ENCODE peak calls at places on chromosome 10, in ten cellular contexts. I, Q, Y, E, A, K, N, W, L and B are unnamed samples.

GRCh38 chr10:75450062-75450429 is 18.6 kb downstream of the LRMDA start:
- DNase-seq in I (no peak), Q (no peak), Y (no peak), E (no peak), A (no peak), K (no peak), N (no peak), W (no peak), L (no peak), B (no peak)

GRCh38 chr10:34985823-34986222 is 104.3 kb downstream of the CUL2 start:
- DNase-seq in I (no peak), Q (no peak), Y (peak), E (no peak), A (no peak), K (no peak), N (peak), W (no peak), L (peak), B (no peak)

GRCh38 chr10:126170367-126170766 is 217.9 kb downstream of the ADAM12 start:
- DNase-seq in I (no peak), Q (no peak), Y (no peak), E (no peak), A (no peak), K (no peak), N (no peak), W (no peak), L (no peak), B (no peak)

GRCh38 chr10:50417906-50418697 is 166.8 kb upstream of the ASAH2 start:
- DNase-seq in I (peak), Q (peak), Y (peak), E (peak), A (peak), K (peak), N (peak), W (peak), L (peak), B (peak)

GRCh38 chr10:127149613-127150081 is 46.7 kb downstream of the INSYN2A start:
- DNase-seq in I (no peak), Q (no peak), Y (no peak), E (no peak), A (peak), K (no peak), N (no peak), W (no peak), L (no peak), B (peak)

GRCh38 chr10:103079946-103080345 is 113.1 kb downstream of the NT5C2 start:
- DNase-seq in I (no peak), Q (no peak), Y (no peak), E (no peak), A (no peak), K (no peak), N (no peak), W (no peak), L (no peak), B (no peak)

GRCh38 chr10:14648042-14648765 is 126.5 kb downstream of the FAM107B start:
- DNase-seq in I (peak), Q (peak), Y (peak), E (peak), A (peak), K (peak), N (peak), W (no peak), L (no peak), B (no peak)

GRCh38 chr10:82826132-82826531 is 951.1 kb downstream of the NRG3 start:
- DNase-seq in I (no peak), Q (no peak), Y (peak), E (no peak), A (no peak), K (peak), N (no peak), W (no peak), L (no peak), B (peak)

GRCh38 chr10:87913170-87913921 is 49.9 kb downstream of the PTEN start:
- DNase-seq in I (no peak), Q (no peak), Y (no peak), E (no peak), A (no peak), K (no peak), N (no peak), W (no peak), L (no peak), B (no peak)

GRCh38 chr10:110395350-110396283 is 90.9 kb upstream of the SMNDC1 start:
- DNase-seq in I (no peak), Q (no peak), Y (peak), E (peak), A (peak), K (peak), N (peak), W (no peak), L (peak), B (peak)

GRCh38 chr10:17234541-17234940 is 6.5 kb downstream of the VIM start:
- DNase-seq in I (no peak), Q (no peak), Y (no peak), E (no peak), A (no peak), K (no peak), N (no peak), W (no peak), L (no peak), B (no peak)

GRCh38 chr10:17235136-17235535 is 7.1 kb downstream of the VIM start:
- DNase-seq in I (no peak), Q (no peak), Y (peak), E (no peak), A (no peak), K (no peak), N (no peak), W (no peak), L (no peak), B (peak)

GRCh38 chr10:17233534-17233933 is 5.5 kb downstream of the VIM start:
- DNase-seq in I (no peak), Q (peak), Y (peak), E (peak), A (no peak), K (no peak), N (no peak), W (no peak), L (no peak), B (peak)

GRCh38 chr10:17229967-17230682 is 2.1 kb downstream of the VIM start:
- DNase-seq in I (peak), Q (peak), Y (peak), E (peak), A (peak), K (peak), N (peak), W (peak), L (peak), B (peak)

DNA sequence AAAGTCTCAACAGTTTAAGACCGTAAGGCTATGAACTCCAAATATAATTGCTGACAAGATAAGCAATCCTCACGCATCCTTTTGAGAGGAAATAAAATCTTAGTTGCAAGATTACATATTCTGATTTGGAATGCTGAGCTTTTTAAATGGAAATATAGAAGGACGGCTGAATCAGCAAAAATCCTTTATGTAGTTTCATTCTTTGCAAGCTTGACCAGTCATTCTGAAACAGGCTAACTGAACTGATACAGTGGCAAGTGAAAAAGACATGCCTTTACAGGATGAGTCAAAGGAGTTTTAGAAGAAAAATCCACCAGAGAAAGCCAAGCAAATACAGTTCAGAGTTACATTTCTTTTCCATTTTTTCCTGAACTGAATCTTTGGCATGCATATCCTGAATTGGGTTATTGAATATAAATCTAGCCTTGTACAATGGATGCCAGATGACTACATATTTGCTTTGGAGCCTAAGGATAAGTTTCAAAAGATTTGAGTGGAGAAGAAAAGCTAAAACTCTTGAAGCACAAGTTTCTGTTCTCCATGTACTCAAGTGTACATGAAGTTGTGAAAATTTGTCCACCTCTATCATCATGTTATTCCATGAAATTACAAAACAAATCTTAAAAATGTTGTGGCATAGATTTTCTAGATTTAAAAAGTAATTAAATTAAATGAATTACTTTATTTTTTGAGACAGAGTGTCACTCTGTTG is 4.4 kb downstream of the VIM start:
- DNase-seq in I (no peak), Q (no peak), Y (peak), E (no peak), A (peak), K (no peak), N (no peak), W (no peak), L (no peak), B (no peak)
- H3K4me3 ChIP-seq in I (peak), Q (peak), Y (peak), E (peak), A (peak), K (no peak), N (no peak), W (peak), L (peak), B (peak)

DNA sequence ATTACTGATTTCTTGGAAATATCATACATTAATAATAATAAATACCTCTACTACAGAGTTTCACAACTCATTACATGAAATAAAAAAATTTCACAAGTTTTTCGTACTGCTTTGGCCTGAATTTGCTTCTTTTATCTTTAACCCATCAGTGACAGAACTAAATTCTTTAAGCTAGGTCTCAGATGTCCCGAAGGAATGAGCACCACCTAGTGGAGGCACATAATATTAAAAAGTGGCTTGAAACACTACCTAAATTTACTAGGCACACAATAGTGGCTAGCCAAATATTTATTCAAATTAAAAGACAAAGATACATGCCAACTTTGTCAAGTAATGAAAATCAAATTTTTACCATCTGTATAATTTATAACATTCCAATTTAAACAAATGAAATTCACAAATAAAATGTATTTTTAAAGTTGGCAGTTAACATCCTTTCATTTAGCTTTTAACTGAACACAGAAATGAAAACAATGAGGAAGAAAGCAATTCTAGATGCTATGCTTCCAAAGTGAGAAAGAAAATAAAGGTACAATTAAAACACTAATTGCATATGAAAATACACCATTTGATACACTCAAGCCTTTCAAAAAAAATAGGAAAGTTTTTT is 123.3 kb downstream of the MPP7 start:
- DNase-seq in I (no peak), Q (no peak), Y (peak), E (peak), A (peak), K (peak), N (peak), W (no peak), L (peak), B (peak)
- TF ChIP-seq CTCF in I (peak), Q (peak), Y (peak), E (peak), A (peak), K (peak), N (peak), W (peak), L (peak), B (peak)

GRCh38 chr10:3886666-3887251 is 101.8 kb upstream of the KLF6 start:
- DNase-seq in I (no peak), Q (no peak), Y (peak), E (peak), A (peak), K (peak), N (no peak), W (no peak), L (peak), B (peak)

GRCh38 chr10:3886191-3886590 is 101.2 kb upstream of the KLF6 start:
- DNase-seq in I (no peak), Q (no peak), Y (peak), E (peak), A (peak), K (no peak), N (no peak), W (peak), L (no peak), B (no peak)

GRCh38 chr10:3887885-3888476 is 103.0 kb upstream of the KLF6 start:
- DNase-seq in I (no peak), Q (peak), Y (peak), E (peak), A (peak), K (peak), N (no peak), W (no peak), L (peak), B (peak)

GRCh38 chr10:3889961-3890522 is 105.0 kb upstream of the KLF6 start:
- DNase-seq in I (no peak), Q (no peak), Y (peak), E (no peak), A (peak), K (peak), N (no peak), W (no peak), L (peak), B (peak)

DNA sequence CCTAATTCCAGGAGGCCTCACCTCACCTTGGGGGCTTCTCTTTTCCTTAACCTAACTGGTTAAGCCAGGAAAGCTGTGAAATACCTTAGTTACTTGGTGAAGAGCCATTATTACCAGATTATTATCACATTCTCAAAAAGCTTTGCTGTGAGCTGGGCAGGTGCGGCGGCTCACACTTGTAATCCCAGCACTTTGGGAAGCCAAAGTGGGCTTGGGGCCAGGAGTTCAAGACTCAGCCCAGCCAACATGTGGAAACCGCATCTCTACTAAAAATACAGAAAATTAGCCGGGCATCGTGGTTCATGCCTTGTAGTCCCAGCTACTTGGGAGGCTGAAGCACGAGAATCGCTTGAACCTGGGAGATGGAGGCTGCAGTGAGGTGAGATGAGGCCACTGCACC is 102.4 kb upstream of the KLF6 start:
- DNase-seq in I (no peak), Q (no peak), Y (no peak), E (no peak), A (no peak), K (no peak), N (no peak), W (no peak), L (no peak), B (no peak)
- H3K4me3 ChIP-seq in I (no peak), Q (no peak), Y (no peak), E (no peak), A (no peak), K (no peak), N (no peak), W (no peak), L (no peak), B (no peak)

GRCh38 chr10:71461457-71461856 is 64.7 kb downstream of the CDH23 start:
- DNase-seq in I (no peak), Q (no peak), Y (no peak), E (no peak), A (no peak), K (no peak), N (no peak), W (peak), L (no peak), B (no peak)

GRCh38 chr10:71460615-71461014 is 63.9 kb downstream of the CDH23 start:
- DNase-seq in I (no peak), Q (no peak), Y (no peak), E (no peak), A (no peak), K (no peak), N (no peak), W (no peak), L (no peak), B (no peak)

GRCh38 chr10:71457908-71458307 is 61.2 kb downstream of the CDH23 start:
- DNase-seq in I (no peak), Q (no peak), Y (no peak), E (no peak), A (no peak), K (no peak), N (no peak), W (no peak), L (no peak), B (no peak)

GRCh38 chr10:71458387-71458786 is 61.7 kb downstream of the CDH23 start:
- DNase-seq in I (no peak), Q (no peak), Y (no peak), E (no peak), A (no peak), K (no peak), N (no peak), W (no peak), L (no peak), B (no peak)

DNA sequence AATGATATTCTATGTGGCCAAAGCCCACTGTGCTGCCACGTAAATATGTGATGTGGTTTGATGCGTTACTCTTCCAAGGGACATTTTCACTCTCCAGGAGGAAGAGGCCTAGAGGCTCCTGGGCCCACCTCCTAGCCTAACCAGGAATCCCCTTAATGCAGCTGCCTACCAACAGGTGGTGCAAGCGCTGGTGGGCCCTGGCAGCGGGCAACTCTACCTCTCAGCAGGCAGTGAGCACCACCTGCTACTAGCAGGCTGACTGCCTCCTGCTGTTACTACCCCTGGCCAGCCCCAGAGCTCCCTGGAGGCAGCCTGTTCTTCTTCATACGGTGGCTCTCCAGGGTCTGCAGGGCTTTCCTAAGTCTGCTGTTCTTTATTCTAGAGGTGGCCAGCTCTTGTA is 62.8 kb downstream of the CDH23 start:
- DNase-seq in I (no peak), Q (no peak), Y (no peak), E (no peak), A (no peak), K (no peak), N (no peak), W (no peak), L (no peak), B (no peak)
- TF ChIP-seq CTCF in I (no peak), Q (no peak), Y (no peak), E (no peak), A (no peak), K (no peak), N (no peak), W (no peak), L (no peak), B (no peak)

DNA sequence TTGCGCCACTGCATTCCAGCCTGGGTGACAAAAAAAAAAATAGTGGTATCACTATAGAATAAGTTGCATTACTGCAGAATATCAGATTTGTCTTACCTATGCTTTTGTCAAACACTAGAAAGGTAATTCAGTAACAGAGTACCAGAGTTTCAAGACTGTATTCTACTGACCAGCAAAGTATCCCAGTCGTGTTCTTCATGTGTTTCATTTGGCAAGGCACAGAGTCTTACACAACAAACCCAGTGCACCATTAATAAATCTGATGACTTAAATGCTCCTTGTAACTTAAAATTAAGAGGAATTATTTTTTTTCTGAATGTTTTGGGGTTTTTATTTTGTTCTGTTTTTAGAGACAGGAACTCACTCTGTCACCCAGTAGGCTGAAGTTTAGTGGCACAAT is 34.4 kb upstream of the PBLD start:
- DNase-seq in I (no peak), Q (no peak), Y (peak), E (no peak), A (no peak), K (no peak), N (no peak), W (no peak), L (no peak), B (no peak)
- H3K4me3 ChIP-seq in I (no peak), Q (no peak), Y (no peak), E (no peak), A (no peak), K (no peak), N (no peak), W (no peak), L (no peak), B (no peak)

GRCh38 chr10:84204610-84205009 is 10.3 kb downstream of the CDHR1 start:
- DNase-seq in I (no peak), Q (no peak), Y (no peak), E (no peak), A (no peak), K (no peak), N (no peak), W (no peak), L (no peak), B (no peak)

GRCh38 chr10:84204122-84204521 is 9.8 kb downstream of the CDHR1 start:
- DNase-seq in I (no peak), Q (peak), Y (no peak), E (no peak), A (no peak), K (no peak), N (no peak), W (no peak), L (no peak), B (no peak)

GRCh38 chr10:84205049-84205852 is 10.9 kb downstream of the CDHR1 start:
- DNase-seq in I (no peak), Q (peak), Y (peak), E (no peak), A (peak), K (peak), N (peak), W (no peak), L (peak), B (peak)

GRCh38 chr10:84208023-84208422 is 13.7 kb downstream of the CDHR1 start:
- DNase-seq in I (no peak), Q (peak), Y (no peak), E (no peak), A (no peak), K (no peak), N (no peak), W (no peak), L (no peak), B (no peak)

DNA sequence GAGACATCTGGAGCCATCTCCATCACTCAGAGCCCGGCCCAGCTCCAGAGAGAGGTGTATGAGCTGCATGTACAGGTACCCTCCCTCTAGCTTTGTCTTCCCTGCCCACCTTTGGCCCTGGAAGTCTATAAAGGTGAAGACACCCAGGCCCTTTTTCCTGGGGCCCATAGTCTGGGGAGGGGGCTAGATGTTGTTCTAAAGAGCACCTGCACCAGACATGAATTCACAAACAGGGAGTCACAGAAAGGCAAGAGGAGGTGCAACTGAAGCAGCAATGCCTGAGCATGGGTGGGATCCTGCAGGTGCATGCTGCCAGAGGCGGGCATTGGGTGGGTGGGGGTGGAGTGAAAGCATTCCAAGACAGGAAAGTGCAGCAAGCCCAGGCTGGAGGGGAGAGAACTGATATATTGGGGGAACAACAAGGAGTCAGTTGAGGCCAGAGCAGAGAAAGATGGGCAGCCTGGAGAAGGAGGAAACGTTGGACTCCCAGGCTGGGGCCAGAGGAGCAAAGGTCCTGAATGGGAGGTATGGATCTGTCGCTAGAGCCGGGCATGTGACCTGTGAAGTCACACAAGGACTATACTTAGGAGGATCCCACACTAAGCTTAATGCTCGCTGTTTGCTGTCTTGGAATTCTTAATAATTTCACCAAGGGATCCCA is 11.6 kb downstream of the CDHR1 start:
- DNase-seq in I (no peak), Q (peak), Y (no peak), E (no peak), A (no peak), K (no peak), N (no peak), W (no peak), L (no peak), B (no peak)
- TF ChIP-seq CTCF in I (no peak), Q (no peak), Y (no peak), E (no peak), A (no peak), K (no peak), N (no peak), W (no peak), L (peak), B (no peak)

GRCh38 chr10:91381562-91381923 is 28.6 kb upstream of the HECTD2 start:
- DNase-seq in I (no peak), Q (no peak), Y (no peak), E (no peak), A (no peak), K (no peak), N (no peak), W (no peak), L (no peak), B (peak)
- H3K4me3 ChIP-seq in I (no peak), Q (no peak), Y (no peak), E (no peak), A (no peak), K (no peak), N (no peak), W (no peak), L (no peak), B (no peak)

GRCh38 chr10:78155722-78156121 is 122.1 kb downstream of the RPS24 start:
- DNase-seq in I (no peak), Q (no peak), Y (no peak), E (no peak), A (no peak), K (no peak), N (no peak), W (no peak), L (no peak), B (no peak)
- TF ChIP-seq CTCF in I (no peak), Q (no peak), Y (no peak), E (no peak), A (no peak), K (no peak), N (no peak), W (no peak), L (peak), B (no peak)